ENCODE peak calls at places on chromosomes 3 and 15, in ten cellular contexts. X is stimulated activated naive CD4-positive, alpha-beta T cell; O is ovary; C is T-helper 1 cell; E is RWPE1; R is omental fat pad; Y is neuronal stem cell; I is lower lobe of right lung; M is stimulated activated naive B cell treated with anti-CD40 and anti-IgM and Interleukin-4, amounts not matched to agents 10 μg/mL and 1 μg/mL and 100 μg/mL, for 72 hours; J is GM10248. P is an unnamed sample.

GRCh38 chr3:179660872-179661271 is 8.0 kb downstream of the USP13 start:
- DNase-seq in I (no peak), X (no peak), J (no peak), E (no peak), C (no peak), Y (no peak), R (no peak), M (no peak), O (no peak), P (no peak)

GRCh38 chr15:69834756-69835155 is 263.0 kb downstream of the TLE3 start:
- DNase-seq in X (no peak), Y (no peak), M (no peak), E (no peak), C (no peak), J (no peak), I (no peak), O (peak), R (no peak), P (no peak)

GRCh38 chr15:47332481-47332880 is 384.8 kb upstream of the SEMA6D start:
- DNase-seq in Y (no peak), O (no peak), E (no peak), R (no peak), C (no peak), M (no peak), I (no peak), X (no peak), J (no peak), P (no peak)

GRCh38 chr3:4656059-4656458 is 162.9 kb downstream of the ITPR1 start:
- DNase-seq in M (no peak), C (no peak), J (no peak), O (peak), Y (peak), E (peak), I (peak), R (no peak), X (no peak), P (peak)

GRCh38 chr15:61700803-61701202 is 359.4 kb downstream of the VPS13C start:
- DNase-seq in Y (no peak), E (no peak), C (no peak), X (no peak), J (no peak), I (no peak), O (no peak), R (no peak), M (no peak), P (no peak)

GRCh38 chr3:11385908-11386307 is 113.7 kb downstream of the ATG7 start:
- DNase-seq in X (no peak), J (no peak), E (no peak), Y (no peak), O (no peak), R (no peak), M (no peak), I (no peak), C (no peak), P (no peak)

GRCh38 chr15:92162657-92163056 is 231.0 kb upstream of the ST8SIA2 start:
- DNase-seq in M (no peak), I (no peak), C (no peak), X (no peak), R (no peak), O (no peak), Y (no peak), E (no peak), J (no peak), P (no peak)

GRCh38 chr3:134367412-134367811 is 6.8 kb downstream of the AMOTL2 start:
- DNase-seq in M (no peak), E (no peak), C (no peak), I (no peak), O (no peak), X (no peak), Y (no peak), R (no peak), J (no peak), P (no peak)

GRCh38 chr3:170869240-170869592 is 779 bp downstream of the RPL22L1 start:
- DNase-seq in M (no peak), Y (no peak), J (no peak), E (no peak), C (no peak), R (no peak), I (no peak), O (no peak), X (no peak), P (no peak)

GRCh38 chr15:67945951-67946700 is 106.3 kb upstream of the RNU6-1 start:
- DNase-seq in O (peak), Y (peak), J (no peak), M (no peak), C (no peak), X (no peak), E (peak), I (no peak), R (no peak), P (peak)

GRCh38 chr3:120203016-120203415 is 82.0 kb downstream of the GPR156 start:
- DNase-seq in R (no peak), M (no peak), E (peak), Y (no peak), C (no peak), X (no peak), O (no peak), J (no peak), I (no peak), P (no peak)

GRCh38 chr3:128488636-128488994 is 4.4 kb downstream of the GATA2 start:
- DNase-seq in R (no peak), O (no peak), X (no peak), E (no peak), J (no peak), Y (no peak), M (no peak), C (no peak), I (no peak), P (peak)

GRCh38 chr3:52521881-52522650 is 11.6 kb downstream of the NT5DC2 start:
- DNase-seq in Y (no peak), I (peak), C (no peak), E (no peak), X (no peak), M (no peak), R (no peak), O (no peak), J (no peak), P (peak)

GRCh38 chr3:48187579-48188265 is 495 bp downstream of the CDC25A start:
- DNase-seq in I (peak), C (no peak), E (peak), Y (peak), O (peak), X (peak), J (no peak), R (no peak), M (no peak), P (peak)

GRCh38 chr3:150177673-150178378 is 207.1 kb upstream of the PFN2 start:
- DNase-seq in M (no peak), R (no peak), X (no peak), I (no peak), J (no peak), E (peak), Y (no peak), C (no peak), O (no peak), P (no peak)

GRCh38 chr15:45522931-45523331 is 376 bp upstream of the SLC30A4 start:
- DNase-seq in Y (peak), J (no peak), C (no peak), E (peak), R (no peak), O (no peak), I (no peak), M (no peak), X (peak), P (no peak)

GRCh38 chr3:155382396-155383042 is 89.0 kb upstream of the STRIT1 start:
- DNase-seq in E (peak), C (peak), J (peak), X (no peak), M (no peak), O (peak), R (peak), I (peak), Y (peak), P (peak)

GRCh38 chr15:69491051-69491505 is 38.5 kb downstream of the RPLP1 start:
- DNase-seq in E (no peak), Y (no peak), R (no peak), I (no peak), O (no peak), M (no peak), C (no peak), X (no peak), J (no peak), P (no peak)

P was measured in heart left ventricle.